ENCODE peak calls at places on chromosomes 11 and 22, in five cellular contexts. R is WTC11, J is uterus, M is dermis microvascular lymphatic vessel endothelial cell, Q is posterior cingulate gyrus. X is an unnamed sample.

GRCh38 chr11:5564259-5565019 is 16.1 kb upstream of the OR52H1 start:
- DNase-seq in R (no peak), J (no peak), M (no peak), Q (no peak), X (no peak)

GRCh38 chr11:75777461-75778110 is 9.0 kb downstream of the DGAT2 start:
- DNase-seq in R (no peak), J (no peak), M (peak), Q (peak), X (no peak)

GRCh38 chr22:48475661-48476345 is 1351.9 kb downstream of the BRD1 start:
- DNase-seq in R (no peak), J (no peak), M (no peak), Q (no peak), X (no peak)

GRCh38 chr22:40040927-40041326 is 46.2 kb downstream of the FAM83F start:
- DNase-seq in R (no peak), J (peak), M (peak), Q (peak), X (peak)

GRCh38 chr22:41501209-41501608 is 32.3 kb downstream of the ACO2 start:
- DNase-seq in R (no peak), J (no peak), M (peak), Q (peak), X (no peak)

GRCh38 chr11:129724866-129725265 is 90.8 kb upstream of the TMEM45B start:
- DNase-seq in R (no peak), J (no peak), M (no peak), Q (no peak), X (no peak)

GRCh38 chr11:34599406-34599901 is 21.4 kb upstream of the EHF start:
- DNase-seq in R (no peak), J (no peak), M (peak), Q (no peak), X (peak)

GRCh38 chr11:131880279-131880678 is 509.9 kb downstream of the NTM start:
- DNase-seq in R (no peak), J (no peak), M (no peak), Q (no peak), X (no peak)

GRCh38 chr11:30100514-30100913 is 83.7 kb upstream of the KCNA4 start:
- DNase-seq in R (no peak), J (no peak), M (no peak), Q (no peak), X (no peak)

GRCh38 chr22:20145206-20145831 is 5.5 kb downstream of the CCDC188 start:
- DNase-seq in R (no peak), J (no peak), M (no peak), Q (no peak), X (no peak)

GRCh38 chr11:72766152-72766902 is 14.1 kb upstream of the ARAP1 start:
- DNase-seq in R (no peak), J (no peak), M (no peak), Q (no peak), X (no peak)

GRCh38 chr11:2780850-2781412 is 81.1 kb upstream of the KCNQ1OT1 start:
- DNase-seq in R (peak), J (no peak), M (no peak), Q (peak), X (no peak)

GRCh38 chr11:18540207-18541009 is 13.7 kb upstream of the TSG101 start:
- DNase-seq in R (no peak), J (no peak), M (peak), Q (no peak), X (no peak)

GRCh38 chr11:120170741-120171261 is 32.9 kb upstream of the TRIM29 start:
- DNase-seq in R (no peak), J (no peak), M (no peak), Q (peak), X (no peak)

GRCh38 chr11:33161120-33162005 is at the start of gene CSTF3:
- DNase-seq in R (peak), J (peak), M (peak), Q (peak), X (peak)

GRCh38 chr22:50302041-50302541 is 5.4 kb downstream of the PLXNB2 start:
- DNase-seq in R (no peak), J (no peak), M (no peak), Q (no peak), X (no peak)

GRCh38 chr11:36375348-36376314 is 79.5 kb downstream of the PRR5L start:
- DNase-seq in R (peak), J (no peak), M (peak), Q (no peak), X (no peak)

GRCh38 chr11:120306519-120307242 is 18.4 kb upstream of the TLCD5 start:
- DNase-seq in R (peak), J (no peak), M (peak), Q (no peak), X (no peak)

GRCh38 chr11:15258433-15259350 is 144.0 kb downstream of the INSC start:
- DNase-seq in R (no peak), J (no peak), M (no peak), Q (no peak), X (no peak)

GRCh38 chr22:49749885-49750510 is 77.7 kb downstream of the BRD1 start:
- DNase-seq in R (no peak), J (no peak), M (no peak), Q (peak), X (no peak)

GRCh38 chr11:36056160-36056751 is 112.4 kb downstream of the LDLRAD3 start:
- DNase-seq in R (peak), J (no peak), M (peak), Q (no peak), X (no peak)

GRCh38 chr11:36157151-36157519 is 132.1 kb downstream of the COMMD9 start:
- DNase-seq in R (no peak), J (no peak), M (no peak), Q (no peak), X (no peak)

GRCh38 chr22:33192156-33192555 is 134.0 kb upstream of the SYN3 start:
- DNase-seq in R (no peak), J (no peak), M (no peak), Q (no peak), X (no peak)

GRCh38 chr22:35399114-35399677 is 744 bp upstream of the MCM5 start:
- DNase-seq in R (no peak), J (no peak), M (no peak), Q (no peak), X (no peak)

GRCh38 chr11:128779036-128779435 is 85.2 kb downstream of the FLI1 start:
- DNase-seq in R (no peak), J (no peak), M (no peak), Q (no peak), X (no peak)

GRCh38 chr11:130849215-130849568 is 67.1 kb downstream of the SNX19 start:
- DNase-seq in R (no peak), J (no peak), M (no peak), Q (no peak), X (no peak)

GRCh38 chr22:49996192-49996531 is 16.4 kb downstream of the IL17REL start:
- DNase-seq in R (no peak), J (no peak), M (no peak), Q (no peak), X (no peak)

GRCh38 chr11:109422755-109423113 is 744 bp downstream of the C11orf87 start:
- DNase-seq in R (no peak), J (no peak), M (no peak), Q (peak), X (no peak)

GRCh38 chr11:66857234-66857926 is 516 bp downstream of the LRFN4 start:
- DNase-seq in R (no peak), J (no peak), M (no peak), Q (no peak), X (no peak)

GRCh38 chr11:116065519-116065918 is 561.3 kb upstream of the CADM1 start:
- DNase-seq in R (no peak), J (no peak), M (no peak), Q (no peak), X (no peak)

GRCh38 chr22:32308934-32309333 is 48.7 kb upstream of the RFPL3 start:
- DNase-seq in R (no peak), J (no peak), M (no peak), Q (no peak), X (no peak)

GRCh38 chr11:62705401-62705800 is 1.8 kb downstream of the BSCL2 start:
- DNase-seq in R (no peak), J (no peak), M (peak), Q (no peak), X (no peak)

GRCh38 chr11:17683378-17684161 is 35.8 kb upstream of the MYOD1 start:
- DNase-seq in R (no peak), J (no peak), M (peak), Q (no peak), X (peak)

GRCh38 chr11:35588627-35589026 is 29.6 kb upstream of the FJX1 start:
- DNase-seq in R (no peak), J (no peak), M (no peak), Q (no peak), X (no peak)

GRCh38 chr11:69642549-69642912 is 1.6 kb downstream of the CCND1 start:
- DNase-seq in R (no peak), J (no peak), M (no peak), Q (peak), X (no peak)

GRCh38 chr22:32698926-32699619 is 102.4 kb upstream of the TIMP3 start:
- DNase-seq in R (no peak), J (peak), M (no peak), Q (no peak), X (no peak)

X was measured in glomerular endothelial cell.